ENCODE peak calls at places on chromosome 6, in eight cellular contexts. K is CD8-positive, alpha-beta T cell; E is mucosa of descending colon; R is spleen; U is choroid plexus epithelial cell; M is hepatocyte; L is MM.1S; G is heart left ventricle. W is an unnamed sample.

GRCh38 chr6:41171908-41172307 is 9.0 kb upstream of the TREM2 start:
- DNase-seq in U (no peak), R (no peak), M (no peak), L (no peak), K (no peak), E (no peak), G (no peak), W (no peak)

GRCh38 chr6:154993710-154994109 is 1.4 kb upstream of the TIAM2 start:
- DNase-seq in E (no peak), L (no peak), K (no peak), U (no peak), M (no peak), R (no peak), G (no peak), W (no peak)

GRCh38 chr6:26064619-26065257 is 22.5 kb upstream of the HFE start:
- DNase-seq in K (no peak), M (peak; percentile 70), E (no peak), L (peak; percentile 71), U (peak; percentile 80), R (no peak), G (no peak), W (peak; percentile 45)

GRCh38 chr6:66429220-66429619 is 722.2 kb upstream of the EYS start:
- DNase-seq in R (no peak), M (no peak), L (no peak), U (peak; percentile 30), K (no peak), E (no peak), G (no peak), W (no peak)

GRCh38 chr6:69696273-69696672 is 100.5 kb downstream of the LMBRD1 start:
- DNase-seq in U (peak; percentile 28), L (no peak), M (no peak), G (no peak), E (no peak), K (no peak), R (no peak), W (peak; percentile 13)

GRCh38 chr6:1081566-1081965 is 230.3 kb upstream of the FOXQ1 start:
- DNase-seq in R (no peak), G (no peak), L (no peak), M (no peak), E (no peak), U (no peak), K (no peak), W (no peak)

GRCh38 chr6:135250234-135250633 is 69.1 kb downstream of the MYB start:
- DNase-seq in R (no peak), K (no peak), L (no peak), M (no peak), E (no peak), U (no peak), G (no peak), W (no peak)

GRCh38 chr6:42450314-42451145 is 1.2 kb downstream of the TRERF1 start:
- DNase-seq in E (peak; percentile 25), M (peak; percentile 52), K (no peak), R (no peak), L (no peak), U (peak; percentile 49), G (no peak), W (peak; percentile 31)

GRCh38 chr6:115613488-115613887 is 447.2 kb downstream of the FRK start:
- DNase-seq in U (peak; percentile 31), G (no peak), E (no peak), M (no peak), L (no peak), K (no peak), R (no peak), W (peak; percentile 92)

GRCh38 chr6:169313347-169314010 is 59.8 kb upstream of the THBS2 start:
- DNase-seq in E (no peak), G (no peak), M (no peak), R (no peak), K (no peak), U (no peak), L (no peak), W (no peak)

GRCh38 chr6:1554241-1554880 is 55.4 kb upstream of the FOXC1 start:
- DNase-seq in R (no peak), L (no peak), E (no peak), G (no peak), U (peak; percentile 12), K (no peak), M (no peak), W (no peak)

GRCh38 chr6:68196645-68197044 is 438.4 kb upstream of the ADGRB3 start:
- DNase-seq in U (peak; percentile 64), E (no peak), R (no peak), K (no peak), L (peak; percentile 38), M (no peak), G (no peak), W (peak; percentile 31)
- TF ChIP-seq CTCF in U (peak; percentile 35), E (no peak), R (no peak), K (no peak), L (peak; percentile 48), M (no peak), G (no peak), W (peak; percentile 10)

DNA sequence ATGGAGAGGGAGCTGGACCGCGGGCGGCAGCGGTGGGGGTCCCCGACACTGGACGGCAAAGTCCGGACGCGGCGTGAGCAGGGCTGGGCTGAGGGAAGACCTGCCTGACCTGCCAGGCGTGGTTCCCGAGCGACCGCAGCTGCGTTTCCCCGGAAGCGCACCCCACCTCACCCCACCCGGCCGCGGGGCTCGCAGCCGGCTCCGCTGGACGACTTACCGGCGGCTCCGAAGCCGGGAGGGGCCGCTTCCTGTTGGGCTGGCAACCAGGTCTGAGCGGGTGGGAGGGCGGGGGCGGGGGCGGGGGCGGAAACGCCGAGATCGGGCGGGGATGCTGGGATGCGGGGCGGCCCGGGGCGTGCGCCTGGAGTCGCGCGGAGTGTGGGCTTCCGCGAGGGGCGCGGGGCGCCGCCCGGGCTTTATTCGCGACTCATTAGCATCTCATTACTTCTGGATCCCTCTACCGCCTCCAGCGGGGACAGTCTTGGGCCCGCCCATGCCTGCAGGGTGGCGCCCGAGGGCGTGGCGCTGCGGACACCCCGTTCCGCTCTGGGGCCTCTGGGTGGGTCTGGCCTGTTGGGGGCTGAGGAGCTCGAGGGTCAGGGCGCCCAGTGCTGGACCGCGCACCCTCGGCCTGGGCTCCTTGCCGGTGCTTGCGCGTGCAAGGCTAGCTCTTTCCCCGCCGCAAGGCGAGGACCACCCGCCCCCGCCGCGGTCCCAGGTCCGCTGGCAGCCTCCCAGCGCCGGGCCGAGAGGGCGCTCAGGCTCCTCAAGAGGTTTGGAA is at the start of gene MICAL1:
- DNase-seq in G (peak; percentile 77), K (peak; percentile 53), M (peak; percentile 84), E (peak; percentile 90), L (peak; percentile 84), U (peak; percentile 40), R (peak; percentile 98), W (peak; percentile 60)
- H3K4me3 ChIP-seq in G (peak within 1 kb of the TSS; percentile 93), K (peak within 1 kb of the TSS; percentile 99), M (peak within 1 kb of the TSS; percentile 95), E (peak within 1 kb of the TSS; percentile 59), L (peak within 1 kb of the TSS; percentile 94), U (peak within 1 kb of the TSS; percentile 84), R (peak within 1 kb of the TSS; percentile 76), W (peak within 1 kb of the TSS; percentile 89)

GRCh38 chr6:163232015-163232523 is 182.4 kb upstream of the QKI start:
- DNase-seq in L (no peak), G (no peak), R (no peak), M (no peak), U (no peak), K (no peak), E (no peak), W (no peak)
- TF ChIP-seq CTCF in L (no peak), G (no peak), R (no peak), M (no peak), U (no peak), K (no peak), E (no peak), W (no peak)

DNA sequence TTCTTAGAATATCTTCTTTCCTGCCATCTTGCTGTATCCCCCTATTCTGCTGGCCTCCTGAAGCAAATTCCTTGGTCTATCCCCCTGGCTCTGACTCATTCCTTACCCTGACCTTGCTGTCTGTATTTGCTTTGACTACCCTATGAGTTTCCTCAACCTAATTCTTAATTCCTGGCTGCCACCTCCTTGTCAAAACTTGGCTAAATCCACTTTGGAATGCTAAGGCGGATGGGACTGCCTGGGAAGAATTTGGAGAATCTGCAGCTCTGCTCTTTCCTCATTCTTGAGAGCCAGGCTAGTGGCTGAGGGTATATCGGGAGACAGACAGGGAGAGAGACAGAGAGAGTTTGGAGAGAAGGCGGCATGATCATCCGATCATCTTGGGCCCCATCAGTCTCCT is 24.4 kb downstream of the CAP2 start:
- DNase-seq in E (no peak), R (no peak), K (no peak), G (no peak), U (peak; percentile 75), M (peak; percentile 14), L (no peak), W (peak; percentile 86)
- H3K4me3 ChIP-seq in E (no peak overlapping the region), R (no peak overlapping the region), K (no peak overlapping the region), G (peak overlapping the region; percentile 21), U (no peak overlapping the region), M (no peak overlapping the region), L (no peak overlapping the region), W (no peak overlapping the region)

DNA sequence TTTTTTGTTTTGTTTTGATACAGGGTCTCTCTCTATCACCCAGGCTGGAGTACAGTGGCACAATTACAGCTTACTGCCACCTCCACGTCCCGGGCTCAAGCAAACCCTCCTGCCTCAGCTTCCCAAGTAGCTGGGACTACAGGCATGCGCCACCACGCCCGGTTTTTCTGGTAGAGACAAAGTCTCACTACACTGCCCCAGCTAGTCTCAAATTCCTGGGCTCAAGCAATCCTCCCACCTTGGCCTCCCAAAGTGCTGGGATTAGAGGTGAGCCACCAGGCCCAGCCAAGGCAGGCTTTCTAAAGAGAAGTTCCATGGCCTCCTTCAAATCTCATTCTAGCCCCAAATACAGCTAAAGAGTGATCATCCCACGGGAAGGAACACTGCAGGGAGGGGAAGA is 5.2 kb downstream of the MCCD1 start:
- DNase-seq in L (no peak), M (no peak), U (no peak), K (no peak), R (no peak), G (no peak), E (no peak), W (no peak)
- TF ChIP-seq CTCF in L (no peak), M (no peak), U (no peak), K (no peak), R (no peak), G (no peak), E (no peak), W (no peak)

W was measured in astrocyte of the spinal cord.